ENCODE peak calls at places on chromosome 18, in nine cellular contexts. Z, R, D, P, X, U, G, A and V are unnamed samples.

GRCh38 chr18:59556265-59556664 is 141.0 kb downstream of the CCBE1 start:
- DNase-seq in R (no peak), D (no peak), Z (no peak), P (peak; percentile 85), G (peak; percentile 79), X (peak; percentile 76), A (no peak), U (peak; percentile 62), V (no peak)

GRCh38 chr18:62768172-62768943 is 53.0 kb downstream of the PHLPP1 start:
- DNase-seq in G (no peak), P (no peak), U (no peak), D (no peak), Z (no peak), R (no peak), X (no peak), A (no peak), V (no peak)

GRCh38 chr18:9103488-9103887 is 989 bp downstream of the NDUFV2 start:
- DNase-seq in Z (no peak), R (no peak), A (peak; percentile 56), X (no peak), D (no peak), P (peak; percentile 36), G (peak; percentile 47), U (no peak), V (no peak)

GRCh38 chr18:22069916-22070315 is 99.5 kb upstream of the GATA6 start:
- DNase-seq in P (no peak), U (no peak), D (no peak), R (no peak), A (no peak), X (no peak), Z (no peak), G (no peak), V (no peak)

GRCh38 chr18:62603979-62604378 is 81.2 kb downstream of the ZCCHC2 start:
- DNase-seq in X (no peak), Z (no peak), R (no peak), U (no peak), A (no peak), G (no peak), P (no peak), D (no peak), V (no peak)

GRCh38 chr18:63586966-63587365 is at the start of gene SERPINB13:
- DNase-seq in U (no peak), A (no peak), Z (no peak), P (no peak), R (no peak), D (no peak), G (no peak), X (no peak), V (no peak)

GRCh38 chr18:75456277-75456676 is 28.8 kb upstream of the SMIM21 start:
- DNase-seq in X (no peak), R (no peak), A (peak; percentile 12), Z (no peak), U (no peak), D (no peak), G (no peak), P (peak; percentile 63), V (no peak)

GRCh38 chr18:58668211-58668610 is 3.1 kb upstream of the MALT1 start:
- DNase-seq in X (no peak), P (no peak), D (no peak), A (no peak), R (peak; percentile 22), U (peak; percentile 45), G (no peak), Z (no peak), V (no peak)

GRCh38 chr18:67926929-67927864 is 410.7 kb upstream of the DSEL start:
- DNase-seq in U (peak; percentile 11), D (no peak), X (no peak), A (no peak), G (peak; percentile 55), Z (no peak), R (no peak), P (peak; percentile 28), V (no peak)

GRCh38 chr18:9894454-9895068 is 8.8 kb downstream of the TXNDC2 start:
- DNase-seq in G (no peak), P (no peak), R (no peak), Z (no peak), D (no peak), U (no peak), X (no peak), A (no peak), V (no peak)

GRCh38 chr18:67513285-67513684 is 3.2 kb downstream of the DSEL start:
- DNase-seq in A (no peak), X (no peak), P (no peak), G (no peak), D (no peak), U (no peak), R (no peak), Z (no peak), V (no peak)

GRCh38 chr18:63065172-63065571 is 254.4 kb downstream of the BCL2 start:
- DNase-seq in G (no peak), R (no peak), D (no peak), P (no peak), Z (no peak), U (no peak), A (no peak), X (no peak), V (no peak)

GRCh38 chr18:58026395-58026794 is 17.6 kb upstream of the NEDD4L start:
- DNase-seq in X (no peak), R (no peak), Z (no peak), A (no peak), G (no peak), P (no peak), U (no peak), D (no peak), V (no peak)

GRCh38 chr18:3447035-3447894 is 2.7 kb upstream of the TGIF1 start:
- DNase-seq in R (no peak), Z (no peak), X (peak; percentile 78), P (peak; percentile 75), U (peak; percentile 43), G (peak; percentile 72), A (peak; percentile 70), D (peak; percentile 74), V (no peak)

GRCh38 chr18:54140641-54141040 is 83.8 kb downstream of the MBD2 start:
- DNase-seq in Z (no peak), U (peak; percentile 66), R (no peak), G (peak; percentile 79), P (peak; percentile 64), D (no peak), X (no peak), A (peak; percentile 68), V (peak; percentile 24)

GRCh38 chr18:48002933-48003365 is 72.5 kb upstream of the SMAD2 start:
- DNase-seq in R (peak; percentile 77), P (peak; percentile 89), A (peak; percentile 82), X (peak; percentile 97), D (peak; percentile 78), U (peak; percentile 68), Z (no peak), G (peak; percentile 66), V (no peak)

GRCh38 chr18:45920367-45920766 is 46.8 kb downstream of the EPG5 start:
- DNase-seq in U (peak; percentile 51), X (peak; percentile 98), G (peak; percentile 94), P (peak; percentile 91), A (peak; percentile 64), D (peak; percentile 71), Z (peak; percentile 61), R (no peak), V (peak; percentile 16)

GRCh38 chr18:79458131-79458838 is 62.6 kb downstream of the NFATC1 start:
- DNase-seq in U (peak; percentile 91), G (peak; percentile 79), A (peak; percentile 80), D (no peak), R (peak; percentile 48), X (peak; percentile 59), P (peak; percentile 65), Z (peak; percentile 42), V (no peak)
- H3K4me3 ChIP-seq in U (peak overlapping the region; percentile 26), G (no peak overlapping the region), A (no peak overlapping the region), D (no peak overlapping the region), R (no peak overlapping the region), X (no peak overlapping the region), P (no peak overlapping the region), Z (no peak overlapping the region), V (no peak overlapping the region)

GRCh38 chr18:34225218-34225553 is 473 bp upstream of the NOL4 start:
- DNase-seq in U (no peak), X (no peak), A (no peak), R (no peak), P (no peak), Z (no peak), G (no peak), D (no peak), V (no peak)
- H3K4me3 ChIP-seq in U (peak overlapping the region; percentile 42), X (peak overlapping the region; percentile 23), A (peak overlapping the region; percentile 51), R (no peak overlapping the region), P (no peak overlapping the region), Z (no peak overlapping the region), G (no peak overlapping the region), D (no peak overlapping the region), V (peak overlapping the region; percentile 52)

GRCh38 chr18:35466334-35466733 is 31.4 kb downstream of the INO80C start:
- DNase-seq in D (no peak), R (no peak), A (no peak), Z (no peak), P (no peak), U (no peak), G (no peak), X (no peak), V (no peak)
- H3K4me3 ChIP-seq in D (no peak overlapping the region), R (no peak overlapping the region), A (no peak overlapping the region), Z (no peak overlapping the region), P (no peak overlapping the region), U (no peak overlapping the region), G (no peak overlapping the region), X (no peak overlapping the region), V (no peak overlapping the region)

GRCh38 chr18:51025512-51025911 is 4.5 kb upstream of the SMAD4 start:
- DNase-seq in U (no peak), A (no peak), Z (no peak), G (no peak), D (no peak), X (no peak), R (no peak), P (no peak), V (no peak)

GRCh38 chr18:51030537-51031258 is 685 bp downstream of the SMAD4 start:
- DNase-seq in A (peak; percentile 59), Z (no peak), U (no peak), G (peak; percentile 64), R (no peak), P (peak; percentile 80), X (peak; percentile 79), D (peak; percentile 88), V (no peak)

GRCh38 chr18:51029378-51029693 is 677 bp upstream of the SMAD4 start:
- DNase-seq in U (no peak), D (no peak), G (no peak), R (no peak), P (no peak), Z (no peak), X (no peak), A (no peak), V (no peak)

GRCh38 chr18:51029694-51030536 is at the start of gene SMAD4:
- DNase-seq in G (peak; percentile 95), A (peak; percentile 96), D (peak; percentile 99), P (peak; percentile 98), X (peak; percentile 99), R (peak; percentile 86), U (peak; percentile 85), Z (peak; percentile 77), V (peak; percentile 88)

DNA sequence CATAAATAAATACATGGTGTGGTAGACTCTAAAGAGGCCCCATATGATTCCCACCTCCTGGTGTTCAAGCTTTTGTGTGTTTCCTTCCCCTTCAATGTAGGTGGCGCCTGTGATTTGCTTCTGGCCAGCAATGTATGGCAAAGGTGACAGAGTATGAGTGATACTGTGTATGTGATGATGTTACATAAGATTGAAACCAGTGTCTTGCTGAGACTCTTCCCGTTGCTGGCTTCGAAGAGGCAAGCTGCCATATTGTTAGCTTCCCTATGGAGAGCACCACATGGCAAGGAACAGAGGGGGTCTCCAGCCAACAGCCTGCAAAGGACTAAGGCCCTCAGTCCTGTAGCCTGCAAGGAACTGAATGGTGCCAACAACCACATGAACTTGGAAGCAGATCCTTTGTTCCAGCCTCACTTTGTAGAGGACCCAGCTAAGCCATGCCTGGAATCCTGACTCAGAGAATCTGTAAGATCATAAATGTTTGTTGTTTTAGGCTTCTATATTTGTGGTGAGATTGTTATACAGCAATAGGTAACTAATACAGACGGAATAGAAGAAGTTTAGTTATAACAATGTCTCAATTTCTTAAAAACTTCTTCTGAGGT is 1.7 kb upstream of the SMAD4 start:
- DNase-seq in D (no peak), Z (no peak), X (no peak), R (peak; percentile 16), U (peak; percentile 32), P (peak; percentile 53), A (peak; percentile 72), G (peak; percentile 32), V (no peak)
- H3K4me3 ChIP-seq in D (no peak overlapping the region), Z (no peak overlapping the region), X (no peak overlapping the region), R (no peak overlapping the region), U (no peak overlapping the region), P (no peak overlapping the region), A (no peak overlapping the region), G (no peak overlapping the region), V (no peak overlapping the region)